ENCODE peak calls at places on chromosomes 5 and 9, in four cellular contexts. One of them, this sample, is unnamed. For H3K4me1, the result is how much of the 10 kb centered on the place peaks cover.

GRCh38 chr5:21802869-21803490 is 1050.2 kb downstream of the CDH12 start:
- DNase-seq in lung: no peak
- DNase-seq in mammary epithelial cell: peak
- DNase-seq in OCI-LY7: peak
- DNase-seq in this sample: no peak

GRCh38 chr5:140967226-140967893 is 1.1 kb downstream of the PCDHAC2 start:
- DNase-seq in lung: no peak
- DNase-seq in mammary epithelial cell: no peak
- DNase-seq in OCI-LY7: no peak
- DNase-seq in this sample: no peak

GRCh38 chr5:633521-633955 is 21.4 kb downstream of the CEP72 start:
- DNase-seq in lung: no peak
- DNase-seq in mammary epithelial cell: no peak
- DNase-seq in OCI-LY7: no peak
- DNase-seq in this sample: no peak

GRCh38 chr5:129906177-129906887 is 2.1 kb downstream of the CHSY3 start:
- DNase-seq in lung: no peak
- DNase-seq in mammary epithelial cell: peak
- DNase-seq in OCI-LY7: no peak
- DNase-seq in this sample: no peak

GRCh38 chr9:3479516-3480352 is 46.1 kb downstream of the RFX3 start:
- DNase-seq in lung: no peak
- DNase-seq in mammary epithelial cell: no peak
- DNase-seq in OCI-LY7: peak
- DNase-seq in this sample: no peak

GRCh38 chr5:61933787-61934626 is 372.0 kb upstream of the KIF2A start:
- DNase-seq in lung: peak
- DNase-seq in mammary epithelial cell: peak
- DNase-seq in OCI-LY7: peak
- DNase-seq in this sample: peak

GRCh38 chr5:169636477-169637084 is 494 bp upstream of the DOCK2 start:
- DNase-seq in lung: no peak
- DNase-seq in mammary epithelial cell: no peak
- DNase-seq in OCI-LY7: no peak
- DNase-seq in this sample: no peak

GRCh38 chr9:129887210-129888084 is 52.2 kb downstream of the USP20 start:
- DNase-seq in lung: no peak
- DNase-seq in mammary epithelial cell: no peak
- DNase-seq in OCI-LY7: peak
- DNase-seq in this sample: peak

GRCh38 chr9:3240651-3241268 is 285.0 kb downstream of the RFX3 start:
- DNase-seq in lung: peak
- DNase-seq in mammary epithelial cell: peak
- DNase-seq in OCI-LY7: peak
- DNase-seq in this sample: peak

GRCh38 chr5:172455511-172456061 is 1.3 kb upstream of the SH3PXD2B start:
- DNase-seq in lung: no peak
- DNase-seq in mammary epithelial cell: no peak
- DNase-seq in OCI-LY7: no peak
- DNase-seq in this sample: no peak

GRCh38 chr9:89746385-89747116 is 141.7 kb downstream of the GADD45G start:
- DNase-seq in lung: no peak
- DNase-seq in mammary epithelial cell: no peak
- DNase-seq in OCI-LY7: no peak
- DNase-seq in this sample: no peak

GRCh38 chr5:173279166-173279565 is 44.2 kb upstream of the NKX2-5 start:
- DNase-seq in lung: no peak
- DNase-seq in mammary epithelial cell: no peak
- DNase-seq in OCI-LY7: no peak
- DNase-seq in this sample: no peak

GRCh38 chr5:139683295-139684271 is 35.4 kb downstream of the CXXC5 start:
- DNase-seq in lung: no peak
- DNase-seq in mammary epithelial cell: no peak
- DNase-seq in OCI-LY7: no peak
- DNase-seq in this sample: no peak

GRCh38 chr5:90379652-90380051 is 29.9 kb downstream of the CETN3 start:
- DNase-seq in lung: no peak
- DNase-seq in mammary epithelial cell: no peak
- DNase-seq in OCI-LY7: no peak
- DNase-seq in this sample: no peak

GRCh38 chr5:14574891-14575496 is 6.6 kb upstream of the OTULINL start:
- DNase-seq in lung: peak
- DNase-seq in mammary epithelial cell: no peak
- DNase-seq in OCI-LY7: no peak
- DNase-seq in this sample: no peak

GRCh38 chr9:120878188-120879130 is 1.5 kb upstream of the PHF19 start:
- DNase-seq in lung: no peak
- DNase-seq in mammary epithelial cell: no peak
- DNase-seq in OCI-LY7: peak
- DNase-seq in this sample: peak

GRCh38 chr5:1244976-1245375 is 19.8 kb downstream of the SLC6A18 start:
- DNase-seq in lung: no peak
- DNase-seq in mammary epithelial cell: no peak
- DNase-seq in OCI-LY7: no peak
- DNase-seq in this sample: no peak

GRCh38 chr9:137506702-137507171 is 43.5 kb downstream of the PNPLA7 start:
- DNase-seq in lung: no peak
- DNase-seq in mammary epithelial cell: no peak
- DNase-seq in OCI-LY7: no peak
- DNase-seq in this sample: no peak

GRCh38 chr5:54009828-54010227 is 300.5 kb downstream of the ARL15 start:
- DNase-seq in lung: no peak
- DNase-seq in mammary epithelial cell: no peak
- DNase-seq in OCI-LY7: no peak
- DNase-seq in this sample: no peak

GRCh38 chr9:38243993-38244392 is 148.5 kb upstream of the ALDH1B1 start:
- DNase-seq in lung: peak
- DNase-seq in mammary epithelial cell: no peak
- DNase-seq in OCI-LY7: peak
- DNase-seq in this sample: no peak

GRCh38 chr5:137248476-137248970 is 250.6 kb downstream of the SPOCK1 start:
- DNase-seq in lung: no peak
- DNase-seq in mammary epithelial cell: no peak
- DNase-seq in OCI-LY7: no peak
- DNase-seq in this sample: no peak

GRCh38 chr9:124174385-124174784 is 83.4 kb upstream of the NEK6 start:
- DNase-seq in lung: no peak
- DNase-seq in mammary epithelial cell: no peak
- DNase-seq in OCI-LY7: no peak
- DNase-seq in this sample: no peak

GRCh38 chr9:37430841-37431597 is 8.5 kb downstream of the GRHPR start:
- DNase-seq in lung: no peak
- DNase-seq in mammary epithelial cell: no peak
- DNase-seq in OCI-LY7: no peak
- DNase-seq in this sample: no peak

GRCh38 chr9:91519520-91520270 is 96.1 kb upstream of the NFIL3 start:
- DNase-seq in lung: no peak
- DNase-seq in mammary epithelial cell: no peak
- DNase-seq in OCI-LY7: no peak
- DNase-seq in this sample: no peak

GRCh38 chr5:173308226-173308625 is 20.0 kb downstream of the STC2 start:
- DNase-seq in lung: no peak
- DNase-seq in mammary epithelial cell: no peak
- DNase-seq in OCI-LY7: no peak
- DNase-seq in this sample: no peak

GRCh38 chr9:137339606-137340462 is 37.8 kb upstream of the NRARP start:
- DNase-seq in lung: no peak
- DNase-seq in mammary epithelial cell: peak
- DNase-seq in OCI-LY7: no peak
- DNase-seq in this sample: no peak

GRCh38 chr9:37373621-37374020 is 48.9 kb upstream of the GRHPR start:
- DNase-seq in lung: no peak
- DNase-seq in mammary epithelial cell: no peak
- DNase-seq in OCI-LY7: no peak
- DNase-seq in this sample: no peak

GRCh38 chr5:608286-609087 is 3.7 kb upstream of the CEP72 start:
- DNase-seq in lung: no peak
- DNase-seq in mammary epithelial cell: no peak
- DNase-seq in OCI-LY7: no peak
- DNase-seq in this sample: no peak

GRCh38 chr9:16918920-16919319 is 48.5 kb upstream of the BNC2 start:
- DNase-seq in lung: no peak
- DNase-seq in mammary epithelial cell: no peak
- DNase-seq in OCI-LY7: no peak
- DNase-seq in this sample: no peak

GRCh38 chr9:69027355-69028097 is 8.0 kb upstream of the FXN start:
- DNase-seq in lung: no peak
- DNase-seq in mammary epithelial cell: peak
- DNase-seq in OCI-LY7: peak
- DNase-seq in this sample: peak

GRCh38 chr9:37511006-37511714 is 25.4 kb downstream of the POLR1E start:
- DNase-seq in lung: no peak
- DNase-seq in mammary epithelial cell: no peak
- DNase-seq in OCI-LY7: peak
- DNase-seq in this sample: no peak

GRCh38 chr5:152987156-152987555 is 503.3 kb upstream of the GRIA1 start:
- DNase-seq in lung: no peak
- DNase-seq in mammary epithelial cell: no peak
- DNase-seq in OCI-LY7: no peak
- DNase-seq in this sample: no peak

GRCh38 chr9:78439192-78439865 is 142.4 kb downstream of the PSAT1 start:
- DNase-seq in lung: peak
- DNase-seq in mammary epithelial cell: peak
- DNase-seq in OCI-LY7: peak
- DNase-seq in this sample: peak
- H3K4me3 ChIP-seq in lung: no peak
- H3K4me3 ChIP-seq in mammary epithelial cell: no peak
- H3K4me3 ChIP-seq in OCI-LY7: no peak
- H3K4me3 ChIP-seq in this sample: no peak

GRCh38 chr5:142298789-142299188 is 26.0 kb downstream of the SPRY4 start:
- DNase-seq in lung: no peak
- DNase-seq in mammary epithelial cell: no peak
- DNase-seq in OCI-LY7: no peak
- DNase-seq in this sample: no peak

GRCh38 chr5:142304013-142304701 is 20.7 kb downstream of the SPRY4 start:
- DNase-seq in lung: no peak
- DNase-seq in mammary epithelial cell: no peak
- DNase-seq in OCI-LY7: no peak
- DNase-seq in this sample: no peak

GRCh38 chr5:142303576-142303975 is 21.2 kb downstream of the SPRY4 start:
- DNase-seq in lung: no peak
- DNase-seq in mammary epithelial cell: no peak
- DNase-seq in OCI-LY7: no peak
- DNase-seq in this sample: no peak

GRCh38 chr5:142300677-142301076 is 24.1 kb downstream of the SPRY4 start:
- DNase-seq in lung: no peak
- DNase-seq in mammary epithelial cell: no peak
- DNase-seq in OCI-LY7: no peak
- DNase-seq in this sample: no peak

GRCh38 chr5:142301487-142302035 is 23.3 kb downstream of the SPRY4 start:
- DNase-seq in lung: no peak
- DNase-seq in mammary epithelial cell: no peak
- DNase-seq in OCI-LY7: no peak
- DNase-seq in this sample: no peak
- H3K4me1 ChIP-seq in lung: under half
- H3K4me1 ChIP-seq in mammary epithelial cell: under half
- H3K4me1 ChIP-seq in OCI-LY7: under half
- H3K4me1 ChIP-seq in this sample: under half

GRCh38 chr5:177310332-177310731 is 1.4 kb downstream of the MXD3 start:
- DNase-seq in lung: no peak
- DNase-seq in mammary epithelial cell: no peak
- DNase-seq in OCI-LY7: no peak
- DNase-seq in this sample: no peak
- H3K4me3 ChIP-seq in lung: no peak
- H3K4me3 ChIP-seq in mammary epithelial cell: no peak
- H3K4me3 ChIP-seq in OCI-LY7: peak
- H3K4me3 ChIP-seq in this sample: no peak

DNA sequence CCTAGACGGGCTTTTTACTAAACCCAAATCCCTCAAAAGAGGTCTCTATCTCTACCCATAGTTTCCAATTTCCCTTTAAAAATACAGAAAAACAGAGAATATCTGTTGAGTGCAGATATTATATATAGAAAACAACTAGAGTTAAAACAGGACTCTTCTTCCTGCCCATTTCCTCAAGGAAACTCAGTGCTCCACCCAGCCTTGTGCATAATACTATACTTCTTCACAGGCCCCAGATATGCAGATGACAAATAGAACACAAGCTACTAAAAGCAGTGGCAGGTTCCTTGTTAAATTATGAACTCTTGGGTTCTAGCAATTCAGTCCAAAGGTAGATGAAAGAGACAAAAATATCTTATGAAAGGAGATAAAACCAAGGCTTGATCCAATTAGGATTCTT is 200.2 kb downstream of the TSSK1B start:
- DNase-seq in lung: no peak
- DNase-seq in mammary epithelial cell: no peak
- DNase-seq in OCI-LY7: no peak
- DNase-seq in this sample: no peak
- H3K4me1 ChIP-seq in lung: under half
- H3K4me1 ChIP-seq in mammary epithelial cell: under half
- H3K4me1 ChIP-seq in OCI-LY7: under half
- H3K4me1 ChIP-seq in this sample: under half

GRCh38 chr9:136111190-136111589 is 7.5 kb downstream of the TMEM250 start:
- DNase-seq in lung: no peak
- DNase-seq in mammary epithelial cell: no peak
- DNase-seq in OCI-LY7: no peak
- DNase-seq in this sample: no peak

GRCh38 chr9:136107953-136108647 is 10.6 kb downstream of the TMEM250 start:
- DNase-seq in lung: no peak
- DNase-seq in mammary epithelial cell: peak
- DNase-seq in OCI-LY7: no peak
- DNase-seq in this sample: no peak

GRCh38 chr9:136110082-136111061 is 8.3 kb downstream of the TMEM250 start:
- DNase-seq in lung: no peak
- DNase-seq in mammary epithelial cell: no peak
- DNase-seq in OCI-LY7: no peak
- DNase-seq in this sample: peak

GRCh38 chr9:136108648-136109266 is 9.9 kb downstream of the TMEM250 start:
- DNase-seq in lung: no peak
- DNase-seq in mammary epithelial cell: no peak
- DNase-seq in OCI-LY7: no peak
- DNase-seq in this sample: no peak

DNA sequence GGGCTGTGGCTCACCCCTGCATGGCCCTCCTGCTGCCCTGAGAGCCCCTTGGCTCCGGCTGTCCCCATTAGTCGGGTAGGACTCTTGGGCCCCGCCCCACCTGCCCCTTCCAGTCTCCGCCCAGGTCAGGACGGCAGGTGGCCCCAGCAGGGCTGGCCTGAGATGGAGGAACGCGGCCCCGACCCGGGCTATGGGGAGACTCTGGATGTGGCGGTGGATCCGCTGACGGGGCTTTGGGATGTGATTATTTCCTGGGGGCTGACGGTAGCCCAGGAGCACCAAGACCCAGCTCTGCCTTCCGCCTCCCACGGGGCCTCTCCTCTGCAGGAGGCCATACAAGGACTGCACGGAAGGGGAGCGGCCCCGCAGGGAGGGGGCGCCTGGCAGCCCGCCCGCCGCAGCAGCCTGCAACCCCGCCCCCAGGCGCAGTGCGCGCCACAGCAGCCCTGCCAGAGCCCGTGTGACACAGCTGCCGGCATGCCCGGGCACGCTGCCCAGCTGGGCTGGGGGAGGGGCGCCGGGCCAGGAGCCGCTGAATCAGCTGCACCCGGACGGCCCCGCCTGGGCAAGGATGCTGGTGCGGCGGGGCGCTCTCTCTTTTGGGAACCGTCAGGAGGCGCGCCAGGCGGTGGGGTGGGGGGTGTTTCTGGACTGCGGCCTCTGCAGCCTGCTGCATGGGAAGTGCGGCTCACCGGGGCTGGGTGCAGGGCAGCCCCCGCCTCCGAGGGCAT is 9.2 kb downstream of the TMEM250 start:
- DNase-seq in lung: peak
- DNase-seq in mammary epithelial cell: peak
- DNase-seq in OCI-LY7: peak
- DNase-seq in this sample: peak
- H3K4me3 ChIP-seq in lung: peak
- H3K4me3 ChIP-seq in mammary epithelial cell: no peak
- H3K4me3 ChIP-seq in OCI-LY7: peak
- H3K4me3 ChIP-seq in this sample: peak